ENCODE peak calls at places on chromosome 1, in seven cellular contexts. Y is activated CD8-positive, alpha-beta memory T cell treated with anti-CD3 and anti-CD28 coated beads, Interleukin-2, amount 50 U/mL, for 4 hours; M is brain microvascular endothelial cell; F is T-helper 2 cell; T is activated CD4-positive, alpha-beta memory T cell treated with anti-CD3 and anti-CD28 coated beads for 36 hours; L is CD4-positive, alpha-beta T cell; G is effector memory CD8-positive, alpha-beta T cell. V is an unnamed sample.
A peak's percentile ranks its signal among the peaks of the same experiment; 100 is the strongest.

GRCh38 chr1:163072658-163073057 is 3.5 kb downstream of the RGS4 start:
- DNase-seq in Y (no peak), M (no peak), F (no peak), T (no peak), L (no peak), G (no peak), V (no peak)

GRCh38 chr1:158155673-158156072 is 25.0 kb upstream of the CD1D start:
- DNase-seq in Y (no peak), M (no peak), F (no peak), T (no peak), L (no peak), G (no peak), V (no peak)

GRCh38 chr1:47725000-47725731 is 272.0 kb downstream of the TRABD2B start:
- DNase-seq in Y (no peak), M (no peak), F (no peak), T (no peak), L (no peak), G (no peak), V (no peak)

GRCh38 chr1:68791800-68792199 is 294.9 kb upstream of the DEPDC1 start:
- DNase-seq in Y (no peak), M (no peak), F (no peak), T (no peak), L (no peak), G (no peak), V (no peak)

GRCh38 chr1:16073490-16074104 is at the start of gene FAM131C:
- DNase-seq in Y (peak; percentile 34), M (no peak), F (peak; percentile 12), T (peak; percentile 49), L (peak; percentile 28), G (peak; percentile 42), V (peak; percentile 49)

GRCh38 chr1:155392898-155393411 is 72.3 kb downstream of the RUSC1 start:
- DNase-seq in Y (no peak), M (no peak), F (no peak), T (no peak), L (no peak), G (no peak), V (no peak)

GRCh38 chr1:25023826-25024225 is 93.8 kb upstream of the RUNX3 start:
- DNase-seq in Y (no peak), M (no peak), F (no peak), T (peak; percentile 57), L (no peak), G (no peak), V (no peak)

GRCh38 chr1:109312978-109313775 is 6.4 kb upstream of the MYBPHL start:
- DNase-seq in Y (no peak), M (no peak), F (no peak), T (no peak), L (no peak), G (no peak), V (no peak)

GRCh38 chr1:164886101-164886500 is 327.1 kb downstream of the PBX1 start:
- DNase-seq in Y (no peak), M (no peak), F (no peak), T (no peak), L (no peak), G (no peak), V (no peak)

GRCh38 chr1:83053446-83053845 is 945.5 kb downstream of the TTLL7 start:
- DNase-seq in Y (no peak), M (no peak), F (no peak), T (no peak), L (no peak), G (no peak), V (no peak)

GRCh38 chr1:29237906-29238600 is 1.7 kb downstream of the PTPRU start:
- DNase-seq in Y (no peak), M (peak; percentile 13), F (no peak), T (no peak), L (no peak), G (no peak), V (no peak)

V was measured in NCI-H510A.